ENCODE peak calls at places on chromosomes 16 and 17, in ten cellular contexts. O, I, R, G, S, D, T, A, Q and J are unnamed samples.

GRCh38 chr16:49292413-49292812 is 10.8 kb upstream of the CBLN1 start:
- DNase-seq in O (no peak), I (no peak), R (no peak), G (no peak), S (no peak), D (no peak), T (no peak), A (no peak), Q (no peak), J (no peak)

GRCh38 chr17:14052886-14053615 is 16.3 kb upstream of the COX10 start:
- DNase-seq in O (no peak), I (no peak), R (no peak), G (no peak), S (no peak), D (no peak), T (peak), A (no peak), Q (no peak), J (no peak)

GRCh38 chr16:10895053-10895946 is 18.3 kb downstream of the CIITA start:
- DNase-seq in O (no peak), I (peak), R (peak), G (peak), S (no peak), D (peak), T (peak), A (no peak), Q (peak), J (no peak)

GRCh38 chr16:72246423-72246822 is 74.5 kb upstream of the PMFBP1 start:
- DNase-seq in O (no peak), I (no peak), R (no peak), G (no peak), S (no peak), D (no peak), T (no peak), A (no peak), Q (no peak), J (no peak)

GRCh38 chr17:1460233-1460632 is 4.2 kb upstream of the CRK start:
- DNase-seq in O (peak), I (peak), R (no peak), G (no peak), S (no peak), D (no peak), T (peak), A (no peak), Q (no peak), J (no peak)

GRCh38 chr16:62029947-62030346 is 6.3 kb downstream of the CDH8 start:
- DNase-seq in O (no peak), I (no peak), R (no peak), G (no peak), S (no peak), D (no peak), T (no peak), A (no peak), Q (no peak), J (no peak)

GRCh38 chr16:58086381-58087208 is 42.6 kb downstream of the CFAP20 start:
- DNase-seq in O (no peak), I (no peak), R (no peak), G (no peak), S (no peak), D (no peak), T (no peak), A (no peak), Q (no peak), J (no peak)

GRCh38 chr17:7293821-7294613 is 422 bp downstream of the YBX2 start:
- DNase-seq in O (no peak), I (no peak), R (no peak), G (no peak), S (no peak), D (peak), T (no peak), A (no peak), Q (no peak), J (no peak)

GRCh38 chr16:85453179-85453678 is 159.9 kb upstream of the GSE1 start:
- DNase-seq in O (no peak), I (no peak), R (no peak), G (no peak), S (no peak), D (no peak), T (no peak), A (no peak), Q (no peak), J (no peak)

GRCh38 chr17:2108170-2108569 is 53.3 kb downstream of the HIC1 start:
- DNase-seq in O (no peak), I (no peak), R (no peak), G (no peak), S (no peak), D (no peak), T (peak), A (no peak), Q (no peak), J (no peak)

GRCh38 chr17:53150101-53150698 is 672.5 kb upstream of the KIF2B start:
- DNase-seq in O (no peak), I (no peak), R (no peak), G (no peak), S (no peak), D (no peak), T (no peak), A (no peak), Q (no peak), J (no peak)

GRCh38 chr16:77076839-77077238 is 114.2 kb upstream of the MON1B start:
- DNase-seq in O (no peak), I (no peak), R (no peak), G (no peak), S (no peak), D (no peak), T (no peak), A (no peak), Q (no peak), J (no peak)

GRCh38 chr17:48597775-48598631 is 4.4 kb upstream of the HOXB5 start:
- DNase-seq in O (no peak), I (peak), R (no peak), G (peak), S (no peak), D (no peak), T (peak), A (no peak), Q (no peak), J (no peak)

GRCh38 chr17:79981661-79982101 is 54.0 kb downstream of the TBC1D16 start:
- DNase-seq in O (peak), I (no peak), R (no peak), G (no peak), S (no peak), D (peak), T (no peak), A (no peak), Q (no peak), J (peak)

GRCh38 chr17:66506641-66507040 is 204.2 kb downstream of the PRKCA start:
- DNase-seq in O (no peak), I (peak), R (no peak), G (no peak), S (no peak), D (no peak), T (no peak), A (no peak), Q (no peak), J (no peak)

GRCh38 chr16:23101012-23101550 is 48.2 kb downstream of the USP31 start:
- DNase-seq in O (no peak), I (no peak), R (no peak), G (no peak), S (no peak), D (no peak), T (no peak), A (no peak), Q (no peak), J (no peak)

GRCh38 chr17:17820046-17820445 is 16.7 kb downstream of the SREBF1 start:
- DNase-seq in O (no peak), I (no peak), R (no peak), G (no peak), S (no peak), D (no peak), T (no peak), A (no peak), Q (no peak), J (no peak)

GRCh38 chr17:57603541-57603940 is 141.6 kb downstream of the CCDC182 start:
- DNase-seq in O (no peak), I (no peak), R (no peak), G (no peak), S (no peak), D (no peak), T (no peak), A (no peak), Q (no peak), J (no peak)